ENCODE peak calls at places on chromosome 19, in eight cellular contexts. One of them, this sample, is unnamed. For H3K27me3 and H3K4me1, the result is how much of the 10 kb centered on the place peaks cover.

GRCh38 chr19:16876904-16877361 is 11.9 kb upstream of the F2RL3 start:
- DNase-seq in tibial nerve: no peak
- DNase-seq in keratinocyte: no peak
- DNase-seq in GM23248: no peak
- DNase-seq in PC-9: peak
- DNase-seq in pancreas: no peak
- DNase-seq in endothelial cell of umbilical vein: peak
- DNase-seq in colonic mucosa: no peak
- DNase-seq in this sample: peak

GRCh38 chr19:46372901-46373572 is 26.1 kb downstream of the PPP5C start:
- DNase-seq in tibial nerve: no peak
- DNase-seq in keratinocyte: peak
- DNase-seq in GM23248: peak
- DNase-seq in PC-9: peak
- DNase-seq in pancreas: no peak
- DNase-seq in endothelial cell of umbilical vein: peak
- DNase-seq in colonic mucosa: no peak
- DNase-seq in this sample: peak

GRCh38 chr19:31263317-31263716 is 85.9 kb downstream of the TSHZ3 start:
- DNase-seq in tibial nerve: no peak
- DNase-seq in keratinocyte: no peak
- DNase-seq in GM23248: no peak
- DNase-seq in PC-9: no peak
- DNase-seq in pancreas: no peak
- DNase-seq in endothelial cell of umbilical vein: no peak
- DNase-seq in colonic mucosa: no peak
- DNase-seq in this sample: no peak

GRCh38 chr19:16127776-16128371 is 15.6 kb upstream of the HSH2D start:
- DNase-seq in tibial nerve: no peak
- DNase-seq in keratinocyte: no peak
- DNase-seq in GM23248: no peak
- DNase-seq in PC-9: no peak
- DNase-seq in pancreas: no peak
- DNase-seq in endothelial cell of umbilical vein: no peak
- DNase-seq in colonic mucosa: no peak
- DNase-seq in this sample: no peak

GRCh38 chr19:39196320-39196719 is 444 bp upstream of the NCCRP1 start:
- DNase-seq in tibial nerve: no peak
- DNase-seq in keratinocyte: no peak
- DNase-seq in GM23248: no peak
- DNase-seq in PC-9: no peak
- DNase-seq in pancreas: no peak
- DNase-seq in endothelial cell of umbilical vein: no peak
- DNase-seq in colonic mucosa: no peak
- DNase-seq in this sample: no peak

GRCh38 chr19:6736169-6736916 is 1.0 kb downstream of the GPR108 start:
- DNase-seq in tibial nerve: peak
- DNase-seq in keratinocyte: peak
- DNase-seq in GM23248: peak
- DNase-seq in PC-9: peak
- DNase-seq in pancreas: peak
- DNase-seq in endothelial cell of umbilical vein: peak
- DNase-seq in colonic mucosa: peak
- DNase-seq in this sample: peak

GRCh38 chr19:51644636-51645271 is 1.9 kb downstream of the SIGLEC14 start:
- DNase-seq in tibial nerve: no peak
- DNase-seq in keratinocyte: no peak
- DNase-seq in GM23248: no peak
- DNase-seq in PC-9: no peak
- DNase-seq in pancreas: no peak
- DNase-seq in endothelial cell of umbilical vein: no peak
- DNase-seq in colonic mucosa: no peak
- DNase-seq in this sample: no peak

GRCh38 chr19:37333457-37333856 is 37.4 kb upstream of the ZNF527 start:
- DNase-seq in tibial nerve: no peak
- DNase-seq in keratinocyte: no peak
- DNase-seq in GM23248: peak
- DNase-seq in PC-9: no peak
- DNase-seq in pancreas: no peak
- DNase-seq in endothelial cell of umbilical vein: peak
- DNase-seq in colonic mucosa: no peak
- DNase-seq in this sample: peak

GRCh38 chr19:40392894-40393517 is 3.0 kb upstream of the HIPK4 start:
- DNase-seq in tibial nerve: no peak
- DNase-seq in keratinocyte: no peak
- DNase-seq in GM23248: no peak
- DNase-seq in PC-9: peak
- DNase-seq in pancreas: no peak
- DNase-seq in endothelial cell of umbilical vein: no peak
- DNase-seq in colonic mucosa: peak
- DNase-seq in this sample: peak

GRCh38 chr19:43789029-43789428 is 8.3 kb upstream of the KCNN4 start:
- DNase-seq in tibial nerve: no peak
- DNase-seq in keratinocyte: no peak
- DNase-seq in GM23248: peak
- DNase-seq in PC-9: no peak
- DNase-seq in pancreas: no peak
- DNase-seq in endothelial cell of umbilical vein: peak
- DNase-seq in colonic mucosa: no peak
- DNase-seq in this sample: peak

GRCh38 chr19:35290381-35291135 is 1.4 kb upstream of the MAG start:
- DNase-seq in tibial nerve: no peak
- DNase-seq in keratinocyte: no peak
- DNase-seq in GM23248: no peak
- DNase-seq in PC-9: no peak
- DNase-seq in pancreas: no peak
- DNase-seq in endothelial cell of umbilical vein: no peak
- DNase-seq in colonic mucosa: no peak
- DNase-seq in this sample: no peak

GRCh38 chr19:10389863-10390262 is 9.5 kb upstream of the TYK2 start:
- DNase-seq in tibial nerve: no peak
- DNase-seq in keratinocyte: no peak
- DNase-seq in GM23248: no peak
- DNase-seq in PC-9: no peak
- DNase-seq in pancreas: no peak
- DNase-seq in endothelial cell of umbilical vein: no peak
- DNase-seq in colonic mucosa: no peak
- DNase-seq in this sample: no peak

DNA sequence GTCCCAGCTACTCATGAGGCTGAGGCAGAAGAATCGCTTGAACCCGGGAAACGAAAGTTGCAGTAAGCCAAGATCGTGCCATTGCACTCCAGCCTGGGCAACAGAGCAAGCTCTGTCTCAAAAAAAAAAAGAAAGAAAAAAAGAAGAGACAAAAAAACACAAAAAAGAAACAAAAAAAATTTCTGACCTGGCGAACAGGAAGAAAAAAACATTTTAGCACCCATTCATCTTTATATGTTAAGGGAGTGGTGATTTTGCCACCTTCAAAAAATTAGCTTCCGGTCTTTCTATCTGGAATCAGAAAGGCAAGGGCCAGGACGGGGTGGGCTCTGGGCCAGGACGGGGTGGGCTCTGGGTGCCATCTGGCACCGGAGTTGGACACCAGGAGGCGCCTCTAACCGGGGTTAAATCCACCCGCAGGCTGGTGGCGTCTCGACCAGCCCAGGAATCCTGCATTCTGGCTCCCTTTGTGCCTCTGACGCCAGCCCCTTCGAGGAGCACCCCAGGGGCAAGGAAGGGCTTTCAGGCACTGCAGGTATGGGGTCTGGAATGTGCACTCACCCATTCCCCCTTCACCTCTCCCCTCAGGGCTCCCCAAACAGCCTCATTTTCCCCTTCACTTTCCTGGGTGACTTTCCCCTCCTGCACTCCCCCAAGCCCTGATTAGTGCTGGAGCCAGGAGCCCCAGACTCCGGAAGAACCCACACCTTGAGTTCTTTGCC is 10.4 kb upstream of the ZSWIM4 start:
- DNase-seq in tibial nerve: peak
- DNase-seq in keratinocyte: no peak
- DNase-seq in GM23248: peak
- DNase-seq in PC-9: peak
- DNase-seq in pancreas: peak
- DNase-seq in endothelial cell of umbilical vein: peak
- DNase-seq in colonic mucosa: peak
- DNase-seq in this sample: peak
- H3K27ac ChIP-seq in tibial nerve: peak
- H3K27ac ChIP-seq in keratinocyte: no peak
- H3K27ac ChIP-seq in GM23248: peak
- H3K27ac ChIP-seq in PC-9: peak
- H3K27ac ChIP-seq in pancreas: no peak
- H3K27ac ChIP-seq in endothelial cell of umbilical vein: no peak
- H3K27ac ChIP-seq in colonic mucosa: no peak
- H3K27ac ChIP-seq in this sample: no peak

GRCh38 chr19:42595550-42596172 is 937 bp upstream of the CEACAM8 start:
- DNase-seq in tibial nerve: no peak
- DNase-seq in keratinocyte: no peak
- DNase-seq in GM23248: no peak
- DNase-seq in PC-9: no peak
- DNase-seq in pancreas: no peak
- DNase-seq in endothelial cell of umbilical vein: no peak
- DNase-seq in colonic mucosa: no peak
- DNase-seq in this sample: no peak

GRCh38 chr19:42594617-42595489 is at the start of gene CEACAM8:
- DNase-seq in tibial nerve: no peak
- DNase-seq in keratinocyte: no peak
- DNase-seq in GM23248: no peak
- DNase-seq in PC-9: no peak
- DNase-seq in pancreas: no peak
- DNase-seq in endothelial cell of umbilical vein: no peak
- DNase-seq in colonic mucosa: no peak
- DNase-seq in this sample: no peak

GRCh38 chr19:42589792-42590191 is 4.9 kb downstream of the CEACAM8 start:
- DNase-seq in tibial nerve: no peak
- DNase-seq in keratinocyte: no peak
- DNase-seq in GM23248: no peak
- DNase-seq in PC-9: no peak
- DNase-seq in pancreas: no peak
- DNase-seq in endothelial cell of umbilical vein: no peak
- DNase-seq in colonic mucosa: no peak
- DNase-seq in this sample: no peak
- H3K27me3 ChIP-seq in tibial nerve: under half
- H3K27me3 ChIP-seq in keratinocyte: under half
- H3K27me3 ChIP-seq in GM23248: half or more
- H3K27me3 ChIP-seq in PC-9: half or more
- H3K27me3 ChIP-seq in pancreas: under half
- H3K27me3 ChIP-seq in endothelial cell of umbilical vein: under half
- H3K27me3 ChIP-seq in colonic mucosa: under half
- H3K27me3 ChIP-seq in this sample: under half

GRCh38 chr19:32289566-32290210 is 55.7 kb upstream of the ZNF507 start:
- DNase-seq in tibial nerve: no peak
- DNase-seq in keratinocyte: no peak
- DNase-seq in GM23248: no peak
- DNase-seq in PC-9: no peak
- DNase-seq in pancreas: no peak
- DNase-seq in endothelial cell of umbilical vein: no peak
- DNase-seq in colonic mucosa: no peak
- DNase-seq in this sample: no peak

GRCh38 chr19:32291876-32292275 is 53.5 kb upstream of the ZNF507 start:
- DNase-seq in tibial nerve: no peak
- DNase-seq in keratinocyte: no peak
- DNase-seq in GM23248: no peak
- DNase-seq in PC-9: no peak
- DNase-seq in pancreas: no peak
- DNase-seq in endothelial cell of umbilical vein: no peak
- DNase-seq in colonic mucosa: no peak
- DNase-seq in this sample: no peak

GRCh38 chr19:32287811-32288227 is 57.6 kb upstream of the ZNF507 start:
- DNase-seq in tibial nerve: peak
- DNase-seq in keratinocyte: no peak
- DNase-seq in GM23248: peak
- DNase-seq in PC-9: peak
- DNase-seq in pancreas: peak
- DNase-seq in endothelial cell of umbilical vein: peak
- DNase-seq in colonic mucosa: peak
- DNase-seq in this sample: peak

GRCh38 chr19:32287086-32287485 is 58.3 kb upstream of the ZNF507 start:
- DNase-seq in tibial nerve: no peak
- DNase-seq in keratinocyte: no peak
- DNase-seq in GM23248: no peak
- DNase-seq in PC-9: no peak
- DNase-seq in pancreas: no peak
- DNase-seq in endothelial cell of umbilical vein: no peak
- DNase-seq in colonic mucosa: no peak
- DNase-seq in this sample: no peak
- H3K4me1 ChIP-seq in tibial nerve: under half
- H3K4me1 ChIP-seq in keratinocyte: under half
- H3K4me1 ChIP-seq in GM23248: under half
- H3K4me1 ChIP-seq in PC-9: under half
- H3K4me1 ChIP-seq in pancreas: under half
- H3K4me1 ChIP-seq in endothelial cell of umbilical vein: under half
- H3K4me1 ChIP-seq in colonic mucosa: under half
- H3K4me1 ChIP-seq in this sample: under half

GRCh38 chr19:18416778-18417249 is 2.4 kb upstream of the SSBP4 start:
- DNase-seq in tibial nerve: peak
- DNase-seq in keratinocyte: no peak
- DNase-seq in GM23248: peak
- DNase-seq in PC-9: peak
- DNase-seq in pancreas: peak
- DNase-seq in endothelial cell of umbilical vein: peak
- DNase-seq in colonic mucosa: peak
- DNase-seq in this sample: peak
- H3K27ac ChIP-seq in tibial nerve: peak
- H3K27ac ChIP-seq in keratinocyte: peak
- H3K27ac ChIP-seq in GM23248: peak
- H3K27ac ChIP-seq in PC-9: peak
- H3K27ac ChIP-seq in pancreas: peak
- H3K27ac ChIP-seq in endothelial cell of umbilical vein: peak
- H3K27ac ChIP-seq in colonic mucosa: peak
- H3K27ac ChIP-seq in this sample: peak

GRCh38 chr19:47473336-47473735 is 1.6 kb upstream of the SLC8A2 start:
- DNase-seq in tibial nerve: no peak
- DNase-seq in keratinocyte: no peak
- DNase-seq in GM23248: no peak
- DNase-seq in PC-9: no peak
- DNase-seq in pancreas: no peak
- DNase-seq in endothelial cell of umbilical vein: no peak
- DNase-seq in colonic mucosa: no peak
- DNase-seq in this sample: no peak

GRCh38 chr19:47470447-47471195 is 1.1 kb downstream of the SLC8A2 start:
- DNase-seq in tibial nerve: no peak
- DNase-seq in keratinocyte: no peak
- DNase-seq in GM23248: no peak
- DNase-seq in PC-9: no peak
- DNase-seq in pancreas: no peak
- DNase-seq in endothelial cell of umbilical vein: no peak
- DNase-seq in colonic mucosa: no peak
- DNase-seq in this sample: no peak

GRCh38 chr19:47471733-47472457 is at the start of gene SLC8A2:
- DNase-seq in tibial nerve: no peak
- DNase-seq in keratinocyte: peak
- DNase-seq in GM23248: peak
- DNase-seq in PC-9: peak
- DNase-seq in pancreas: peak
- DNase-seq in endothelial cell of umbilical vein: peak
- DNase-seq in colonic mucosa: peak
- DNase-seq in this sample: peak

GRCh38 chr19:47469719-47470118 is 2.0 kb downstream of the SLC8A2 start:
- DNase-seq in tibial nerve: no peak
- DNase-seq in keratinocyte: no peak
- DNase-seq in GM23248: no peak
- DNase-seq in PC-9: no peak
- DNase-seq in pancreas: no peak
- DNase-seq in endothelial cell of umbilical vein: no peak
- DNase-seq in colonic mucosa: no peak
- DNase-seq in this sample: no peak

GRCh38 chr19:47471381-47471732 is 336 bp downstream of the SLC8A2 start:
- DNase-seq in tibial nerve: no peak
- DNase-seq in keratinocyte: no peak
- DNase-seq in GM23248: no peak
- DNase-seq in PC-9: no peak
- DNase-seq in pancreas: no peak
- DNase-seq in endothelial cell of umbilical vein: no peak
- DNase-seq in colonic mucosa: no peak
- DNase-seq in this sample: no peak
- H3K27me3 ChIP-seq in tibial nerve: half or more
- H3K27me3 ChIP-seq in keratinocyte: under half
- H3K27me3 ChIP-seq in GM23248: under half
- H3K27me3 ChIP-seq in PC-9: half or more
- H3K27me3 ChIP-seq in pancreas: under half
- H3K27me3 ChIP-seq in endothelial cell of umbilical vein: under half
- H3K27me3 ChIP-seq in colonic mucosa: under half
- H3K27me3 ChIP-seq in this sample: under half

This sample was measured in PC-3.